ENCODE peak calls at places on chromosomes 6 and 20, in nine cellular contexts. R is germinal center, B is NCI-H2171 treated with DMSO at 0.1 percent for 48 hours, X is T-helper 9 cell, E is erythroblast, M is NCI-H1694, F is ovary, S is NCI-H2029, D is hippocampal formation. U is an unnamed sample.

GRCh38 chr6:324116-324728 is 31.9 kb downstream of the DUSP22 start:
- DNase-seq in R (no peak), B (no peak), X (no peak), E (no peak), M (no peak), F (no peak), S (no peak), D (no peak), U (no peak)

GRCh38 chr20:32205502-32206382 is 1.8 kb downstream of the PLAGL2 start:
- DNase-seq in R (no peak), B (no peak), X (no peak), E (peak; percentile 44), M (no peak), F (no peak), S (no peak), D (no peak), U (no peak)

GRCh38 chr6:10395946-10396577 is 18.8 kb downstream of the TFAP2A start:
- DNase-seq in R (no peak), B (no peak), X (no peak), E (no peak), M (no peak), F (no peak), S (no peak), D (no peak), U (no peak)

GRCh38 chr6:2102316-2102883 is 143.0 kb downstream of the GMDS start:
- DNase-seq in R (no peak), B (no peak), X (no peak), E (peak; percentile 5), M (no peak), F (no peak), S (no peak), D (no peak), U (no peak)

GRCh38 chr6:77015350-77015749 is 447.9 kb downstream of the HTR1B start:
- DNase-seq in R (no peak), B (no peak), X (no peak), E (no peak), M (no peak), F (no peak), S (no peak), D (no peak), U (no peak)

GRCh38 chr6:169371344-169372144 is 117.9 kb upstream of the THBS2 start:
- DNase-seq in R (no peak), B (peak; percentile 23), X (no peak), E (peak; percentile 54), M (no peak), F (no peak), S (no peak), D (no peak), U (no peak)

GRCh38 chr20:58690851-58691250 is 1.7 kb upstream of the NPEPL1 start:
- DNase-seq in R (no peak), B (peak; percentile 45), X (no peak), E (no peak), M (no peak), F (peak; percentile 34), S (no peak), D (no peak), U (no peak)

GRCh38 chr6:105428342-105428957 is 25.6 kb upstream of the PREP start:
- DNase-seq in R (no peak), B (no peak), X (no peak), E (no peak), M (no peak), F (no peak), S (no peak), D (no peak), U (no peak)

GRCh38 chr20:62355527-62356142 is 11.5 kb downstream of the LAMA5 start:
- DNase-seq in R (no peak), B (no peak), X (no peak), E (no peak), M (no peak), F (peak; percentile 61), S (peak; percentile 65), D (no peak), U (no peak)

GRCh38 chr20:47293524-47294157 is 62.9 kb downstream of the ZMYND8 start:
- DNase-seq in R (no peak), B (no peak), X (no peak), E (peak; percentile 19), M (no peak), F (no peak), S (no peak), D (no peak), U (no peak)

GRCh38 chr20:22775671-22776139 is 191.3 kb upstream of the FOXA2 start:
- DNase-seq in R (no peak), B (no peak), X (no peak), E (no peak), M (no peak), F (no peak), S (no peak), D (no peak), U (no peak)

U was measured in CMK.